ENCODE peak calls at places on chromosomes 13 and 19, in six cellular contexts. One of them, this sample, is unnamed. For H3K4me1, the result is how much of the 10 kb centered on the place peaks cover.

GRCh38 chr13:80386001-80386400 is 45.1 kb upstream of the SPRY2 start:
- DNase-seq in psoas muscle: no peak
- DNase-seq in esophagus squamous epithelium: no peak
- DNase-seq in mucosa of descending colon: no peak
- DNase-seq in esophagus muscularis mucosa: no peak
- DNase-seq in foreskin keratinocyte: no peak
- DNase-seq in this sample: no peak

GRCh38 chr13:81048026-81048461 is 707.1 kb upstream of the SPRY2 start:
- DNase-seq in psoas muscle: no peak
- DNase-seq in esophagus squamous epithelium: no peak
- DNase-seq in mucosa of descending colon: no peak
- DNase-seq in esophagus muscularis mucosa: no peak
- DNase-seq in foreskin keratinocyte: no peak
- DNase-seq in this sample: no peak

GRCh38 chr13:26011996-26012688 is 39.7 kb downstream of the SHISA2 start:
- DNase-seq in psoas muscle: no peak
- DNase-seq in esophagus squamous epithelium: no peak
- DNase-seq in mucosa of descending colon: peak
- DNase-seq in esophagus muscularis mucosa: no peak
- DNase-seq in foreskin keratinocyte: no peak
- DNase-seq in this sample: no peak

GRCh38 chr19:28039677-28040381 is 1173.1 kb downstream of the UQCRFS1 start:
- DNase-seq in psoas muscle: no peak
- DNase-seq in esophagus squamous epithelium: no peak
- DNase-seq in mucosa of descending colon: no peak
- DNase-seq in esophagus muscularis mucosa: peak
- DNase-seq in foreskin keratinocyte: peak
- DNase-seq in this sample: no peak

GRCh38 chr13:55893541-55893940 is 1247.2 kb upstream of the PRR20A start:
- DNase-seq in psoas muscle: no peak
- DNase-seq in esophagus squamous epithelium: no peak
- DNase-seq in mucosa of descending colon: no peak
- DNase-seq in esophagus muscularis mucosa: no peak
- DNase-seq in foreskin keratinocyte: peak
- DNase-seq in this sample: no peak

GRCh38 chr13:98517576-98518310 is 59.2 kb downstream of the STK24 start:
- DNase-seq in psoas muscle: no peak
- DNase-seq in esophagus squamous epithelium: no peak
- DNase-seq in mucosa of descending colon: no peak
- DNase-seq in esophagus muscularis mucosa: no peak
- DNase-seq in foreskin keratinocyte: no peak
- DNase-seq in this sample: no peak

GRCh38 chr19:53532362-53532761 is 5.6 kb upstream of the ZNF331 start:
- DNase-seq in psoas muscle: no peak
- DNase-seq in esophagus squamous epithelium: no peak
- DNase-seq in mucosa of descending colon: no peak
- DNase-seq in esophagus muscularis mucosa: no peak
- DNase-seq in foreskin keratinocyte: no peak
- DNase-seq in this sample: no peak

GRCh38 chr19:46442808-46443450 is 14.2 kb upstream of the PNMA8C start:
- DNase-seq in psoas muscle: no peak
- DNase-seq in esophagus squamous epithelium: no peak
- DNase-seq in mucosa of descending colon: no peak
- DNase-seq in esophagus muscularis mucosa: no peak
- DNase-seq in foreskin keratinocyte: peak
- DNase-seq in this sample: no peak

GRCh38 chr13:109160357-109160756 is 530.9 kb downstream of the MYO16 start:
- DNase-seq in psoas muscle: no peak
- DNase-seq in esophagus squamous epithelium: no peak
- DNase-seq in mucosa of descending colon: no peak
- DNase-seq in esophagus muscularis mucosa: peak
- DNase-seq in foreskin keratinocyte: no peak
- DNase-seq in this sample: no peak

GRCh38 chr19:1261863-1262686 is 7.1 kb upstream of the CIRBP start:
- DNase-seq in psoas muscle: peak
- DNase-seq in esophagus squamous epithelium: no peak
- DNase-seq in mucosa of descending colon: peak
- DNase-seq in esophagus muscularis mucosa: no peak
- DNase-seq in foreskin keratinocyte: no peak
- DNase-seq in this sample: peak

GRCh38 chr19:46204008-46204407 is 25.5 kb upstream of the IGFL1 start:
- DNase-seq in psoas muscle: no peak
- DNase-seq in esophagus squamous epithelium: no peak
- DNase-seq in mucosa of descending colon: no peak
- DNase-seq in esophagus muscularis mucosa: no peak
- DNase-seq in foreskin keratinocyte: no peak
- DNase-seq in this sample: no peak

GRCh38 chr19:16445238-16446107 is 26.3 kb downstream of the EPS15L1 start:
- DNase-seq in psoas muscle: no peak
- DNase-seq in esophagus squamous epithelium: no peak
- DNase-seq in mucosa of descending colon: no peak
- DNase-seq in esophagus muscularis mucosa: no peak
- DNase-seq in foreskin keratinocyte: no peak
- DNase-seq in this sample: no peak
- H3K4me1 ChIP-seq in psoas muscle: half or more
- H3K4me1 ChIP-seq in esophagus squamous epithelium: under half
- H3K4me1 ChIP-seq in mucosa of descending colon: under half
- H3K4me1 ChIP-seq in esophagus muscularis mucosa: half or more
- H3K4me1 ChIP-seq in foreskin keratinocyte: under half
- H3K4me1 ChIP-seq in this sample: half or more

GRCh38 chr13:23632741-23633140 is 62.5 kb downstream of the TNFRSF19 start:
- DNase-seq in psoas muscle: no peak
- DNase-seq in esophagus squamous epithelium: no peak
- DNase-seq in mucosa of descending colon: no peak
- DNase-seq in esophagus muscularis mucosa: no peak
- DNase-seq in foreskin keratinocyte: no peak
- DNase-seq in this sample: no peak

GRCh38 chr13:23636360-23636759 is 66.1 kb downstream of the TNFRSF19 start:
- DNase-seq in psoas muscle: no peak
- DNase-seq in esophagus squamous epithelium: no peak
- DNase-seq in mucosa of descending colon: no peak
- DNase-seq in esophagus muscularis mucosa: no peak
- DNase-seq in foreskin keratinocyte: no peak
- DNase-seq in this sample: no peak

GRCh38 chr13:23637813-23638212 is 67.6 kb downstream of the TNFRSF19 start:
- DNase-seq in psoas muscle: no peak
- DNase-seq in esophagus squamous epithelium: no peak
- DNase-seq in mucosa of descending colon: no peak
- DNase-seq in esophagus muscularis mucosa: no peak
- DNase-seq in foreskin keratinocyte: no peak
- DNase-seq in this sample: no peak

GRCh38 chr13:23631676-23632622 is 61.7 kb downstream of the TNFRSF19 start:
- DNase-seq in psoas muscle: no peak
- DNase-seq in esophagus squamous epithelium: no peak
- DNase-seq in mucosa of descending colon: no peak
- DNase-seq in esophagus muscularis mucosa: no peak
- DNase-seq in foreskin keratinocyte: no peak
- DNase-seq in this sample: no peak

GRCh38 chr13:23634897-23635296 is 64.7 kb downstream of the TNFRSF19 start:
- DNase-seq in psoas muscle: no peak
- DNase-seq in esophagus squamous epithelium: no peak
- DNase-seq in mucosa of descending colon: no peak
- DNase-seq in esophagus muscularis mucosa: no peak
- DNase-seq in foreskin keratinocyte: no peak
- DNase-seq in this sample: no peak
- H3K4me1 ChIP-seq in psoas muscle: under half
- H3K4me1 ChIP-seq in esophagus squamous epithelium: under half
- H3K4me1 ChIP-seq in mucosa of descending colon: under half
- H3K4me1 ChIP-seq in esophagus muscularis mucosa: under half
- H3K4me1 ChIP-seq in foreskin keratinocyte: under half
- H3K4me1 ChIP-seq in this sample: under half

GRCh38 chr19:14114439-14114838 is 3.1 kb downstream of the PRKACA start:
- DNase-seq in psoas muscle: no peak
- DNase-seq in esophagus squamous epithelium: no peak
- DNase-seq in mucosa of descending colon: no peak
- DNase-seq in esophagus muscularis mucosa: no peak
- DNase-seq in foreskin keratinocyte: no peak
- DNase-seq in this sample: no peak
- H3K4me1 ChIP-seq in psoas muscle: half or more
- H3K4me1 ChIP-seq in esophagus squamous epithelium: under half
- H3K4me1 ChIP-seq in mucosa of descending colon: under half
- H3K4me1 ChIP-seq in esophagus muscularis mucosa: half or more
- H3K4me1 ChIP-seq in foreskin keratinocyte: under half
- H3K4me1 ChIP-seq in this sample: half or more

GRCh38 chr13:74132152-74132767 is 1.9 kb downstream of the KLF12 start:
- DNase-seq in psoas muscle: no peak
- DNase-seq in esophagus squamous epithelium: no peak
- DNase-seq in mucosa of descending colon: no peak
- DNase-seq in esophagus muscularis mucosa: no peak
- DNase-seq in foreskin keratinocyte: no peak
- DNase-seq in this sample: no peak
- H3K4me1 ChIP-seq in psoas muscle: under half
- H3K4me1 ChIP-seq in esophagus squamous epithelium: under half
- H3K4me1 ChIP-seq in mucosa of descending colon: under half
- H3K4me1 ChIP-seq in esophagus muscularis mucosa: half or more
- H3K4me1 ChIP-seq in foreskin keratinocyte: under half
- H3K4me1 ChIP-seq in this sample: under half

DNA sequence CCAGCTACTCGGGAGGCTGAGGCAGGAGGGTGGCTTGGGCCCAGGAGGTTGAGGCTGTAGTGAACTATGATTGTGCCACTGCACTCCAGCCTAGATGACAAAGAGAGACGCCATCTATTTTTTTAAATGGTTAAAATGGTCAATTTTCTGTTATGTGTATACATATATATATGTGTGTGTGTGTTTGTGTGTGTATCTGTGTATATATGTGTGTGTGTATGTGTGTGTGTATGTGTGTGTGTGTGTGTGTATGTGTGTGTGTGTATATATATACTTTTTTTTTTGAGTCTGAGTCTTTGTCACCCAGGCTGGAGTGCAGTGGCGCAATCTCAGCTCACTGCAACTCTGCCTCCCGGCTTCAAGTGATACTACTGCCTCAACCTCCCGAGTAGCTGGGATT is 42.9 kb upstream of the KLF2 start:
- DNase-seq in psoas muscle: no peak
- DNase-seq in esophagus squamous epithelium: no peak
- DNase-seq in mucosa of descending colon: no peak
- DNase-seq in esophagus muscularis mucosa: no peak
- DNase-seq in foreskin keratinocyte: no peak
- DNase-seq in this sample: no peak
- H3K4me1 ChIP-seq in psoas muscle: under half
- H3K4me1 ChIP-seq in esophagus squamous epithelium: under half
- H3K4me1 ChIP-seq in mucosa of descending colon: under half
- H3K4me1 ChIP-seq in esophagus muscularis mucosa: half or more
- H3K4me1 ChIP-seq in foreskin keratinocyte: under half
- H3K4me1 ChIP-seq in this sample: under half

GRCh38 chr13:28326081-28326480 is 168.8 kb downstream of the FLT1 start:
- DNase-seq in psoas muscle: no peak
- DNase-seq in esophagus squamous epithelium: no peak
- DNase-seq in mucosa of descending colon: no peak
- DNase-seq in esophagus muscularis mucosa: no peak
- DNase-seq in foreskin keratinocyte: no peak
- DNase-seq in this sample: no peak
- H3K4me1 ChIP-seq in psoas muscle: under half
- H3K4me1 ChIP-seq in esophagus squamous epithelium: under half
- H3K4me1 ChIP-seq in mucosa of descending colon: under half
- H3K4me1 ChIP-seq in esophagus muscularis mucosa: under half
- H3K4me1 ChIP-seq in foreskin keratinocyte: under half
- H3K4me1 ChIP-seq in this sample: under half

GRCh38 chr19:17330546-17331253 is 4.0 kb downstream of the ANO8 start:
- DNase-seq in psoas muscle: no peak
- DNase-seq in esophagus squamous epithelium: no peak
- DNase-seq in mucosa of descending colon: no peak
- DNase-seq in esophagus muscularis mucosa: no peak
- DNase-seq in foreskin keratinocyte: no peak
- DNase-seq in this sample: no peak

GRCh38 chr19:17327654-17328516 is 6.8 kb downstream of the ANO8 start:
- DNase-seq in psoas muscle: no peak
- DNase-seq in esophagus squamous epithelium: no peak
- DNase-seq in mucosa of descending colon: peak
- DNase-seq in esophagus muscularis mucosa: no peak
- DNase-seq in foreskin keratinocyte: peak
- DNase-seq in this sample: no peak

GRCh38 chr19:17328517-17329060 is 6.1 kb downstream of the ANO8 start:
- DNase-seq in psoas muscle: no peak
- DNase-seq in esophagus squamous epithelium: no peak
- DNase-seq in mucosa of descending colon: peak
- DNase-seq in esophagus muscularis mucosa: no peak
- DNase-seq in foreskin keratinocyte: no peak
- DNase-seq in this sample: no peak

GRCh38 chr19:17329768-17330545 is 4.7 kb downstream of the ANO8 start:
- DNase-seq in psoas muscle: no peak
- DNase-seq in esophagus squamous epithelium: no peak
- DNase-seq in mucosa of descending colon: no peak
- DNase-seq in esophagus muscularis mucosa: no peak
- DNase-seq in foreskin keratinocyte: no peak
- DNase-seq in this sample: no peak

DNA sequence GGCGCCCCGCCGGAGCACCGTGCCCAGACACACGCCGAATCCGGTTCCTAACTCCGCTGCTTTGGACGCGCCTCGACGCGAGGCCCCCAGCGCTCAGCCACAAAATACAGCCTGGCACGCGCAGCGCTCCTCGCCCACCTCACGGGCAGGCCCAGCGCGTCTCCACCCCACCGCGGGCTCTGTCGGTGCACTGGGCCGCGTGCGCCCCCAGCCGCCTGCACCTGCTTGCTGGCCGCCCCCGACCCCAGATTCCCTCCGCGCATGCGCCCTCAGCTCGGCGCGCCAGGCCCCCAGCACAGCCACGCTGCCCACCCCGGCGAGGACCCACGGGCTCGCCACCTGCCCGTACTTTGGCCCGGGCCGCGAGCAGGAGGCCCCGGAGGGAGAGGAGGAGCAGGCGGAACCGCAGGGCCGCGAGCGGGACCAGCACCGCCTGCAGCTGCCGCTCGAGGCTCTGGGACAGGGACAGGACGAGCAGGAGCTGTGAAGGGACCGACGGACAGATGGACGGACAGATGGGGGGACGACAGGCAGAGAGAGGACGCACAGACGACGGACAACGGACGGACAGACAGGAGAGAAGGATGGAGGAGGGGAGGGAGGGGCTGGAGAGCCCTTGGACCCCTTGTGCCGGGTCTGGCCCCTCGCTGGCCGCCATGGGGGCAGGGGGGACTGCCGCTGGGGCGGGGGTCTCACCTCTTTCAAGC is 5.4 kb downstream of the ANO8 start:
- DNase-seq in psoas muscle: no peak
- DNase-seq in esophagus squamous epithelium: no peak
- DNase-seq in mucosa of descending colon: no peak
- DNase-seq in esophagus muscularis mucosa: no peak
- DNase-seq in foreskin keratinocyte: no peak
- DNase-seq in this sample: no peak
- H3K4me1 ChIP-seq in psoas muscle: under half
- H3K4me1 ChIP-seq in esophagus squamous epithelium: under half
- H3K4me1 ChIP-seq in mucosa of descending colon: under half
- H3K4me1 ChIP-seq in esophagus muscularis mucosa: half or more
- H3K4me1 ChIP-seq in foreskin keratinocyte: under half
- H3K4me1 ChIP-seq in this sample: under half

This sample was measured in gastrocnemius medialis.